ENCODE peak calls at places on chromosomes 2 and 18, in eight cellular contexts. T is ACHN; Q is activated gamma-delta T cell treated with anti-CD3 and anti-CD28 coated beads, Interleukin-2, amount 50 U/mL, for 16 hours; Z is AG10803; M is NCI-H1092 treated with DMSO at 0.1 percent for 48 hours; K is GF-D8; I is GM13977; W is neural crest cell. G is an unnamed sample.

GRCh38 chr2:64414736-64415435 is 39.1 kb upstream of the LGALSL start:
- DNase-seq in T (no peak), M (no peak), Q (no peak), W (no peak), Z (no peak), K (no peak), I (no peak), G (no peak)

GRCh38 chr2:170139276-170139967 is 38.5 kb upstream of the MYO3B start:
- DNase-seq in I (no peak), Q (no peak), T (no peak), W (no peak), Z (no peak), M (no peak), K (no peak), G (no peak)

GRCh38 chr2:221629478-221629877 is 57.4 kb upstream of the EPHA4 start:
- DNase-seq in W (no peak), T (peak), M (no peak), Z (peak), I (no peak), K (no peak), Q (no peak), G (no peak)

GRCh38 chr18:23274638-23275482 is 139.6 kb downstream of the CABLES1 start:
- DNase-seq in T (no peak), Z (no peak), Q (no peak), I (no peak), W (no peak), K (no peak), M (no peak), G (no peak)

GRCh38 chr2:42298132-42298531 is 62.9 kb downstream of the COX7A2L start:
- DNase-seq in K (no peak), T (no peak), M (no peak), Z (no peak), W (no peak), I (no peak), Q (no peak), G (no peak)

GRCh38 chr2:48045613-48046012 is 139.3 kb upstream of the FBXO11 start:
- DNase-seq in W (no peak), Z (no peak), M (no peak), T (no peak), Q (no peak), I (peak), K (no peak), G (no peak)

GRCh38 chr2:119136093-119136492 is 22.5 kb downstream of the C1QL2 start:
- DNase-seq in Q (no peak), T (peak), W (no peak), I (no peak), K (no peak), M (no peak), Z (no peak), G (no peak)

GRCh38 chr2:10829304-10829703 is 16.7 kb upstream of the PDIA6 start:
- DNase-seq in K (no peak), Z (no peak), W (no peak), Q (no peak), M (no peak), T (no peak), I (no peak), G (no peak)

GRCh38 chr2:229815858-229816257 is 101.5 kb upstream of the DNER start:
- DNase-seq in M (no peak), Z (peak), K (no peak), W (no peak), I (no peak), Q (no peak), T (peak), G (no peak)

GRCh38 chr2:47485177-47485576 is 82.2 kb downstream of the MSH2 start:
- DNase-seq in T (no peak), Z (no peak), K (no peak), W (no peak), I (no peak), Q (no peak), M (no peak), G (no peak)

GRCh38 chr2:102122115-102122514 is 20.4 kb upstream of the IL1R1 start:
- DNase-seq in W (no peak), I (no peak), M (no peak), Q (no peak), Z (peak), K (no peak), T (no peak), G (no peak)

GRCh38 chr18:71136487-71136886 is 847.6 kb downstream of the SOCS6 start:
- DNase-seq in Q (no peak), M (no peak), I (no peak), T (no peak), W (no peak), Z (no peak), K (no peak), G (no peak)

GRCh38 chr18:56148373-56148772 is 490.0 kb downstream of the TXNL1 start:
- DNase-seq in Q (no peak), W (no peak), T (no peak), K (no peak), Z (peak), I (no peak), M (no peak), G (no peak)

GRCh38 chr2:184272040-184272439 is 326.3 kb upstream of the ZNF804A start:
- DNase-seq in Q (no peak), Z (no peak), I (no peak), W (no peak), T (no peak), M (no peak), K (no peak), G (no peak)

GRCh38 chr18:21192308-21192624 is 49.8 kb upstream of the GREB1L start:
- DNase-seq in T (no peak), Q (no peak), I (no peak), W (no peak), K (no peak), M (no peak), Z (no peak), G (no peak)

GRCh38 chr2:42385225-42385624 is 24.2 kb upstream of the COX7A2L start:
- DNase-seq in T (peak), Q (no peak), K (no peak), Z (no peak), W (no peak), M (no peak), I (no peak), G (peak)

GRCh38 chr2:231530099-231531085 is at the start of gene NMUR1:
- DNase-seq in I (peak), W (peak), T (peak), M (no peak), Q (peak), K (no peak), Z (no peak), G (peak)

GRCh38 chr2:128661955-128662564 is 343.4 kb upstream of the HS6ST1 start:
- DNase-seq in W (no peak), Q (no peak), Z (no peak), T (no peak), K (no peak), M (no peak), I (no peak), G (no peak)

GRCh38 chr2:241842620-241843211 is 16.0 kb downstream of the PDCD1 start:
- DNase-seq in Z (no peak), M (no peak), Q (peak), I (peak), K (peak), T (no peak), W (no peak), G (peak)

GRCh38 chr18:38611036-38611964 is 1045.7 kb upstream of the CELF4 start:
- DNase-seq in Z (no peak), Q (no peak), K (no peak), M (no peak), W (no peak), T (no peak), I (peak), G (no peak)

GRCh38 chr2:241228860-241229516 is 40.5 kb downstream of the ANO7 start:
- DNase-seq in T (no peak), K (no peak), W (no peak), M (no peak), Q (no peak), Z (no peak), I (no peak), G (peak)

GRCh38 chr2:69241664-69242063 is 145.4 kb downstream of the GFPT1 start:
- DNase-seq in W (no peak), K (no peak), Z (no peak), T (no peak), I (no peak), M (peak), Q (no peak), G (no peak)

GRCh38 chr18:54684786-54685185 is 93.7 kb downstream of the DYNAP start:
- DNase-seq in Z (peak), K (no peak), Q (no peak), I (no peak), W (no peak), T (no peak), M (no peak), G (no peak)

GRCh38 chr2:165203689-165204559 is at the start of gene SCN3A:
- DNase-seq in Z (peak), I (no peak), T (peak), K (no peak), Q (no peak), W (peak), M (peak), G (peak)

GRCh38 chr2:111708478-111708877 is 175.5 kb downstream of the ANAPC1 start:
- DNase-seq in Z (no peak), I (no peak), T (no peak), W (no peak), Q (no peak), K (no peak), M (no peak), G (no peak)

GRCh38 chr18:23422751-23423418 is 30.2 kb upstream of the RIOK3 start:
- DNase-seq in T (no peak), Z (peak), W (no peak), I (peak), Q (no peak), K (peak), M (no peak), G (peak)

GRCh38 chr18:70329076-70329475 is 40.2 kb downstream of the SOCS6 start:
- DNase-seq in K (no peak), Q (no peak), I (no peak), Z (peak), W (no peak), M (no peak), T (no peak), G (no peak)

GRCh38 chr2:45009928-45010705 is 865 bp upstream of the SIX2 start:
- DNase-seq in I (peak), K (no peak), Q (no peak), Z (peak), W (peak), T (peak), M (peak), G (peak)

GRCh38 chr2:227414846-227415245 is 27.1 kb upstream of the SCYGR1 start:
- DNase-seq in T (peak), Q (no peak), I (no peak), K (no peak), W (no peak), Z (peak), M (no peak), G (no peak)

GRCh38 chr2:175836361-175836760 is 165.7 kb downstream of the LNPK start:
- DNase-seq in Z (peak), W (no peak), Q (no peak), I (no peak), M (no peak), T (no peak), K (no peak), G (no peak)

GRCh38 chr2:201969938-201970785 is 63.5 kb upstream of the FZD7 start:
- DNase-seq in Z (peak), M (no peak), K (no peak), T (no peak), W (no peak), Q (no peak), I (no peak), G (no peak)

GRCh38 chr18:697771-698170 is 14.7 kb downstream of the ENOSF1 start:
- DNase-seq in I (no peak), M (no peak), W (no peak), Q (no peak), T (no peak), K (no peak), Z (no peak), G (no peak)

GRCh38 chr18:51890762-51891161 is 449.2 kb upstream of the DCC start:
- DNase-seq in W (no peak), Q (no peak), Z (peak), M (peak), T (peak), K (no peak), I (no peak), G (peak)